ENCODE peak calls at places on chromosomes 16 and 17, in nine cellular contexts. I is AG08396; K is stimulated activated CD4-positive, alpha-beta T cell treated with anti-CD3 and anti-CD28 coated beads, Interleukin-4, amount 100 ng/mL, for 4 hours; H is caudate nucleus; O is GM12865; V is nucleus accumbens; S is OCI-LY7; M is activated naive CD4-positive, alpha-beta T cell treated with anti-CD3 and anti-CD28 coated beads, Interleukin-2, amount 50 U/mL, for 72 hours; F is activated T-helper 1 cell treated with anti-CD3 and anti-CD28 coated beads, Interleukin-12 subunit alpha, Interleukin-12 subunit beta, Interleukin-2, Interleukin-4 antibody, amounts not matched to agents 30 ng/mL and 10 ng/mL and 1 ng/mL, durations not matched to agents 14 hours and 24 hours and 36 hours. L is an unnamed sample.
A peak's percentile ranks its signal among the peaks of the same experiment; 100 is the strongest.

GRCh38 chr16:86215233-86215978 is 294.9 kb upstream of the FOXF1 start:
- DNase-seq in I (no peak), K (no peak), H (no peak), O (no peak), V (no peak), S (no peak), M (no peak), F (no peak), L (no peak)

GRCh38 chr16:74743668-74744299 is 30.8 kb downstream of the FA2H start:
- DNase-seq in I (peak; percentile 83), K (no peak), H (no peak), O (no peak), V (no peak), S (no peak), M (no peak), F (no peak), L (no peak)

GRCh38 chr17:40553694-40554534 is 11.4 kb downstream of the CCR7 start:
- DNase-seq in I (peak; percentile 39), K (no peak), H (peak; percentile 77), O (no peak), V (peak; percentile 12), S (peak; percentile 29), M (no peak), F (no peak), L (peak; percentile 73)

GRCh38 chr17:43530303-43531081 is 15.6 kb downstream of the ETV4 start:
- DNase-seq in I (peak; percentile 77), K (no peak), H (no peak), O (no peak), V (no peak), S (no peak), M (no peak), F (no peak), L (peak; percentile 78)

GRCh38 chr16:29816694-29817441 is 916 bp downstream of the PAGR1 start:
- DNase-seq in I (peak; percentile 71), K (peak; percentile 43), H (no peak), O (peak; percentile 78), V (peak; percentile 53), S (peak; percentile 80), M (peak; percentile 74), F (peak; percentile 55), L (peak; percentile 78)

GRCh38 chr17:81534157-81535006 is 6.2 kb downstream of the FSCN2 start:
- DNase-seq in I (no peak), K (no peak), H (no peak), O (no peak), V (no peak), S (no peak), M (no peak), F (no peak), L (no peak)

GRCh38 chr17:65456368-65457151 is 104.9 kb downstream of the AXIN2 start:
- DNase-seq in I (no peak), K (no peak), H (no peak), O (no peak), V (no peak), S (no peak), M (no peak), F (no peak), L (no peak)

GRCh38 chr16:72271841-72272240 is 99.9 kb upstream of the PMFBP1 start:
- DNase-seq in I (no peak), K (no peak), H (no peak), O (no peak), V (no peak), S (no peak), M (no peak), F (no peak), L (no peak)

GRCh38 chr16:77332792-77333191 is 102.0 kb downstream of the ADAMTS18 start:
- DNase-seq in I (no peak), K (no peak), H (no peak), O (no peak), V (no peak), S (no peak), M (no peak), F (no peak), L (no peak)

GRCh38 chr16:69839798-69840409 is 77.8 kb downstream of the WWP2 start:
- DNase-seq in I (no peak), K (no peak), H (peak; percentile 62), O (no peak), V (peak; percentile 60), S (no peak), M (no peak), F (no peak), L (no peak)

GRCh38 chr16:88403794-88404581 is 21.2 kb downstream of the ZNF469 start:
- DNase-seq in I (no peak), K (no peak), H (no peak), O (no peak), V (no peak), S (peak; percentile 11), M (no peak), F (no peak), L (no peak)

GRCh38 chr16:53080345-53081031 is 25.7 kb downstream of the CHD9 start:
- DNase-seq in I (peak; percentile 78), K (no peak), H (no peak), O (no peak), V (peak; percentile 19), S (no peak), M (no peak), F (no peak), L (peak; percentile 90)

GRCh38 chr17:9432867-9433495 is 142.6 kb downstream of the STX8 start:
- DNase-seq in I (no peak), K (no peak), H (no peak), O (peak; percentile 31), V (no peak), S (no peak), M (no peak), F (no peak), L (peak; percentile 45)

GRCh38 chr17:31739300-31739699 is 119.7 kb downstream of the COPRS start:
- DNase-seq in I (no peak), K (no peak), H (no peak), O (no peak), V (no peak), S (no peak), M (no peak), F (no peak), L (peak; percentile 67)

GRCh38 chr16:51526622-51527021 is 375.6 kb upstream of the SALL1 start:
- DNase-seq in I (no peak), K (no peak), H (no peak), O (no peak), V (no peak), S (no peak), M (no peak), F (no peak), L (no peak)

GRCh38 chr16:14283786-14284185 is 212.7 kb downstream of the MRTFB start:
- DNase-seq in I (no peak), K (no peak), H (no peak), O (no peak), V (no peak), S (no peak), M (no peak), F (no peak), L (no peak)

GRCh38 chr16:84058664-84059063 is 16.1 kb upstream of the SLC38A8 start:
- DNase-seq in I (no peak), K (no peak), H (no peak), O (no peak), V (no peak), S (no peak), M (no peak), F (no peak), L (no peak)

GRCh38 chr17:28983286-28984240 is 22.3 kb downstream of the SEZ6 start:
- DNase-seq in I (no peak), K (no peak), H (peak; percentile 65), O (no peak), V (peak; percentile 75), S (no peak), M (no peak), F (no peak), L (no peak)

GRCh38 chr16:28321700-28322411 is 29.5 kb downstream of the SBK1 start:
- DNase-seq in I (peak; percentile 77), K (no peak), H (no peak), O (peak; percentile 42), V (no peak), S (peak; percentile 61), M (peak; percentile 66), F (peak; percentile 25), L (peak; percentile 84)

GRCh38 chr16:11675561-11676511 is 7.6 kb downstream of the SNN start:
- DNase-seq in I (no peak), K (peak; percentile 68), H (no peak), O (no peak), V (peak; percentile 50), S (no peak), M (no peak), F (no peak), L (no peak)

GRCh38 chr16:58392215-58393137 is at the start of gene GINS3:
- DNase-seq in I (peak; percentile 91), K (peak; percentile 80), H (peak; percentile 90), O (peak; percentile 95), V (peak; percentile 90), S (peak; percentile 95), M (peak; percentile 82), F (peak; percentile 82), L (peak; percentile 94)

GRCh38 chr16:20676268-20676828 is 21.1 kb downstream of the ACSM1 start:
- DNase-seq in I (no peak), K (no peak), H (no peak), O (no peak), V (no peak), S (no peak), M (no peak), F (no peak), L (no peak)

GRCh38 chr17:14755002-14755401 is 454.1 kb downstream of the HS3ST3B1 start:
- DNase-seq in I (no peak), K (no peak), H (no peak), O (no peak), V (no peak), S (no peak), M (no peak), F (no peak), L (no peak)

GRCh38 chr17:50926523-50926922 is 60.4 kb upstream of the TOB1 start:
- DNase-seq in I (no peak), K (no peak), H (no peak), O (no peak), V (no peak), S (no peak), M (no peak), F (no peak), L (no peak)

GRCh38 chr16:87802670-87803069 is 36.9 kb upstream of the KLHDC4 start:
- DNase-seq in I (no peak), K (no peak), H (no peak), O (peak; percentile 72), V (no peak), S (peak; percentile 75), M (no peak), F (no peak), L (no peak)

GRCh38 chr17:34377078-34377823 is 14.2 kb upstream of the CCL1 start:
- DNase-seq in I (no peak), K (no peak), H (no peak), O (peak; percentile 74), V (no peak), S (no peak), M (no peak), F (no peak), L (no peak)

GRCh38 chr17:4540224-4541040 is 14.8 kb downstream of the MYBBP1A start:
- DNase-seq in I (no peak), K (no peak), H (no peak), O (no peak), V (no peak), S (no peak), M (no peak), F (no peak), L (no peak)

GRCh38 chr16:84045818-84046470 is 3.3 kb upstream of the SLC38A8 start:
- DNase-seq in I (no peak), K (no peak), H (no peak), O (no peak), V (no peak), S (no peak), M (no peak), F (no peak), L (no peak)

GRCh38 chr17:76049239-76049638 is 22.1 kb upstream of the EVPL start:
- DNase-seq in I (no peak), K (no peak), H (no peak), O (no peak), V (no peak), S (no peak), M (no peak), F (no peak), L (no peak)

GRCh38 chr16:19753815-19754643 is 36.0 kb downstream of the IQCK start:
- DNase-seq in I (no peak), K (no peak), H (no peak), O (no peak), V (no peak), S (no peak), M (no peak), F (no peak), L (no peak)

GRCh38 chr16:49282690-49283375 is 1.2 kb upstream of the CBLN1 start:
- DNase-seq in I (no peak), K (no peak), H (no peak), O (no peak), V (no peak), S (peak; percentile 10), M (no peak), F (no peak), L (no peak)